ENCODE peak calls at places on chromosomes 3 and 15, in five cellular contexts. One of them, this sample, is unnamed.

GRCh38 chr15:90872481-90873184 is 4.2 kb downstream of the FURIN start:
- DNase-seq in GM19239: no peak
- DNase-seq in fibroblast of lung: peak
- DNase-seq in EL: peak
- DNase-seq in COLO829: peak
- DNase-seq in this sample: peak

GRCh38 chr3:111035896-111036295 is 35.7 kb upstream of the NECTIN3 start:
- DNase-seq in GM19239: no peak
- DNase-seq in fibroblast of lung: no peak
- DNase-seq in EL: no peak
- DNase-seq in COLO829: no peak
- DNase-seq in this sample: no peak

GRCh38 chr15:95563634-95564033 is 766.9 kb upstream of the NR2F2 start:
- DNase-seq in GM19239: no peak
- DNase-seq in fibroblast of lung: no peak
- DNase-seq in EL: no peak
- DNase-seq in COLO829: no peak
- DNase-seq in this sample: no peak

GRCh38 chr3:112774293-112774926 is 72.3 kb downstream of the CD200R1L start:
- DNase-seq in GM19239: no peak
- DNase-seq in fibroblast of lung: peak
- DNase-seq in EL: peak
- DNase-seq in COLO829: no peak
- DNase-seq in this sample: no peak

GRCh38 chr3:53286727-53287412 is 31.0 kb upstream of the TKT start:
- DNase-seq in GM19239: no peak
- DNase-seq in fibroblast of lung: peak
- DNase-seq in EL: peak
- DNase-seq in COLO829: peak
- DNase-seq in this sample: no peak

GRCh38 chr3:140093742-140094141 is 158.8 kb downstream of the CLSTN2 start:
- DNase-seq in GM19239: no peak
- DNase-seq in fibroblast of lung: peak
- DNase-seq in EL: peak
- DNase-seq in COLO829: no peak
- DNase-seq in this sample: no peak

GRCh38 chr15:74893627-74894026 is 3.8 kb downstream of the MPI start:
- DNase-seq in GM19239: no peak
- DNase-seq in fibroblast of lung: no peak
- DNase-seq in EL: no peak
- DNase-seq in COLO829: no peak
- DNase-seq in this sample: no peak

GRCh38 chr15:36415643-36416042 is 163.8 kb upstream of the CDIN1 start:
- DNase-seq in GM19239: no peak
- DNase-seq in fibroblast of lung: peak
- DNase-seq in EL: peak
- DNase-seq in COLO829: no peak
- DNase-seq in this sample: no peak

GRCh38 chr15:72785452-72786243 is 2.1 kb upstream of the ADPGK start:
- DNase-seq in GM19239: no peak
- DNase-seq in fibroblast of lung: peak
- DNase-seq in EL: no peak
- DNase-seq in COLO829: no peak
- DNase-seq in this sample: peak

GRCh38 chr3:51350751-51351150 is 34.3 kb upstream of the MANF start:
- DNase-seq in GM19239: no peak
- DNase-seq in fibroblast of lung: no peak
- DNase-seq in EL: no peak
- DNase-seq in COLO829: no peak
- DNase-seq in this sample: no peak

GRCh38 chr15:58330468-58330793 is 101.4 kb upstream of the LIPC start:
- DNase-seq in GM19239: no peak
- DNase-seq in fibroblast of lung: no peak
- DNase-seq in EL: no peak
- DNase-seq in COLO829: no peak
- DNase-seq in this sample: no peak

GRCh38 chr3:168341192-168341816 is 245.6 kb upstream of the GOLIM4 start:
- DNase-seq in GM19239: no peak
- DNase-seq in fibroblast of lung: peak
- DNase-seq in EL: peak
- DNase-seq in COLO829: peak
- DNase-seq in this sample: no peak

GRCh38 chr15:67063689-67064606 is 1.5 kb upstream of the SMAD3 start:
- DNase-seq in GM19239: no peak
- DNase-seq in fibroblast of lung: no peak
- DNase-seq in EL: no peak
- DNase-seq in COLO829: no peak
- DNase-seq in this sample: no peak

GRCh38 chr3:127124135-127124534 is 68.8 kb upstream of the PRR23E start:
- DNase-seq in GM19239: no peak
- DNase-seq in fibroblast of lung: peak
- DNase-seq in EL: no peak
- DNase-seq in COLO829: no peak
- DNase-seq in this sample: no peak

GRCh38 chr3:128584412-128585020 is 66.1 kb downstream of the RPN1 start:
- DNase-seq in GM19239: no peak
- DNase-seq in fibroblast of lung: peak
- DNase-seq in EL: peak
- DNase-seq in COLO829: peak
- DNase-seq in this sample: no peak

GRCh38 chr3:15324335-15324734 is 8.1 kb downstream of the SH3BP5 start:
- DNase-seq in GM19239: no peak
- DNase-seq in fibroblast of lung: no peak
- DNase-seq in EL: no peak
- DNase-seq in COLO829: no peak
- DNase-seq in this sample: no peak

GRCh38 chr3:26589678-26590077 is 32.9 kb upstream of the LRRC3B start:
- DNase-seq in GM19239: no peak
- DNase-seq in fibroblast of lung: no peak
- DNase-seq in EL: no peak
- DNase-seq in COLO829: no peak
- DNase-seq in this sample: no peak

GRCh38 chr3:184523825-184524615 is 37.6 kb upstream of the EPHB3 start:
- DNase-seq in GM19239: no peak
- DNase-seq in fibroblast of lung: peak
- DNase-seq in EL: peak
- DNase-seq in COLO829: peak
- DNase-seq in this sample: no peak

GRCh38 chr15:28099555-28100140 is 533 bp upstream of the OCA2 start:
- DNase-seq in GM19239: no peak
- DNase-seq in fibroblast of lung: no peak
- DNase-seq in EL: no peak
- DNase-seq in COLO829: no peak
- DNase-seq in this sample: no peak

GRCh38 chr3:194782767-194783404 is 97.2 kb downstream of the FAM43A start:
- DNase-seq in GM19239: no peak
- DNase-seq in fibroblast of lung: no peak
- DNase-seq in EL: peak
- DNase-seq in COLO829: peak
- DNase-seq in this sample: no peak

GRCh38 chr3:166837535-166837934 is 542.6 kb downstream of the ZBBX start:
- DNase-seq in GM19239: no peak
- DNase-seq in fibroblast of lung: no peak
- DNase-seq in EL: no peak
- DNase-seq in COLO829: peak
- DNase-seq in this sample: no peak

GRCh38 chr3:125055165-125055912 is 458 bp downstream of the HEG1 start:
- DNase-seq in GM19239: peak
- DNase-seq in fibroblast of lung: no peak
- DNase-seq in EL: no peak
- DNase-seq in COLO829: no peak
- DNase-seq in this sample: no peak

GRCh38 chr15:100733088-100733487 is 130.7 kb downstream of the ASB7 start:
- DNase-seq in GM19239: no peak
- DNase-seq in fibroblast of lung: no peak
- DNase-seq in EL: peak
- DNase-seq in COLO829: no peak
- DNase-seq in this sample: no peak

GRCh38 chr15:63986751-63987341 is 59.4 kb downstream of the DAPK2 start:
- DNase-seq in GM19239: no peak
- DNase-seq in fibroblast of lung: no peak
- DNase-seq in EL: no peak
- DNase-seq in COLO829: no peak
- DNase-seq in this sample: no peak

GRCh38 chr3:10926831-10927521 is 65.6 kb upstream of the SLC6A1 start:
- DNase-seq in GM19239: no peak
- DNase-seq in fibroblast of lung: no peak
- DNase-seq in EL: no peak
- DNase-seq in COLO829: no peak
- DNase-seq in this sample: no peak

GRCh38 chr3:41893977-41894376 is 67.9 kb downstream of the ULK4 start:
- DNase-seq in GM19239: no peak
- DNase-seq in fibroblast of lung: peak
- DNase-seq in EL: peak
- DNase-seq in COLO829: peak
- DNase-seq in this sample: no peak

GRCh38 chr15:67140078-67140833 is 74.9 kb downstream of the SMAD3 start:
- DNase-seq in GM19239: no peak
- DNase-seq in fibroblast of lung: no peak
- DNase-seq in EL: no peak
- DNase-seq in COLO829: no peak
- DNase-seq in this sample: no peak

GRCh38 chr15:78195735-78196201 is 38.6 kb downstream of the ACSBG1 start:
- DNase-seq in GM19239: peak
- DNase-seq in fibroblast of lung: no peak
- DNase-seq in EL: peak
- DNase-seq in COLO829: no peak
- DNase-seq in this sample: peak

This sample was measured in effector memory CD4-positive, alpha-beta T cell.